ENCODE peak calls at places on chromosomes 2 and 18, in five cellular contexts. V, Y, R, L and F are unnamed samples.

GRCh38 chr2:65386340-65386739 is 46.1 kb downstream of the SPRED2 start:
- DNase-seq in R (no peak), Y (no peak), L (no peak), V (no peak), F (no peak)

GRCh38 chr18:48303883-48304282 is 105.3 kb downstream of the ZBTB7C start:
- DNase-seq in L (no peak), V (no peak), R (no peak), Y (no peak), F (no peak)

GRCh38 chr2:100545197-100545596 is 17.6 kb upstream of the PDCL3 start:
- DNase-seq in Y (no peak), V (no peak), R (no peak), L (no peak), F (no peak)

GRCh38 chr2:165440367-165440766 is 29.1 kb upstream of the CSRNP3 start:
- DNase-seq in L (peak), Y (no peak), V (no peak), R (no peak), F (no peak)

GRCh38 chr2:96926791-96927190 is 56.9 kb upstream of the SEMA4C start:
- DNase-seq in Y (no peak), R (no peak), L (no peak), V (no peak), F (no peak)

GRCh38 chr18:26663001-26663400 is 114.6 kb upstream of the KCTD1 start:
- DNase-seq in R (no peak), L (no peak), Y (no peak), V (no peak), F (no peak)

GRCh38 chr2:121071058-121071504 is 213.9 kb downstream of the TFCP2L1 start:
- DNase-seq in V (peak), Y (peak), L (peak), R (peak), F (peak)

GRCh38 chr18:36279001-36279400 is 18.5 kb upstream of the FHOD3 start:
- DNase-seq in R (no peak), Y (no peak), V (no peak), L (no peak), F (no peak)

GRCh38 chr2:113795405-113795920 is 39.0 kb upstream of the SLC35F5 start:
- DNase-seq in Y (no peak), V (no peak), R (no peak), L (no peak), F (no peak)

GRCh38 chr18:323253-323622 is 55.4 kb upstream of the THOC1 start:
- DNase-seq in Y (no peak), L (no peak), V (no peak), R (no peak), F (no peak)

GRCh38 chr18:28112056-28112470 is 64.9 kb downstream of the CDH2 start:
- DNase-seq in V (no peak), R (no peak), L (no peak), Y (no peak), F (no peak)

GRCh38 chr2:85930129-85931124 is 41.6 kb upstream of the ST3GAL5 start:
- DNase-seq in R (no peak), L (no peak), Y (no peak), V (no peak), F (no peak)

GRCh38 chr18:12657048-12657848 is 659 bp downstream of the SPIRE1 start:
- DNase-seq in L (peak), V (peak), R (peak), Y (peak), F (peak)

GRCh38 chr2:209472386-209472832 is 48.6 kb downstream of the MAP2 start:
- DNase-seq in Y (no peak), V (no peak), L (no peak), R (no peak), F (no peak)

GRCh38 chr2:120278901-120279300 is 26.2 kb downstream of the RALB start:
- DNase-seq in L (no peak), R (no peak), V (no peak), Y (peak), F (no peak)

GRCh38 chr18:56315363-56315762 is 323.0 kb downstream of the TXNL1 start:
- DNase-seq in R (no peak), L (no peak), Y (no peak), V (no peak), F (no peak)